ENCODE peak calls at places on chromosomes 1 and 21, in six cellular contexts. I is astrocyte, X is fibroblast of lung, L is lung, F is small intestine, J is aorta. N is an unnamed sample. For H3K4me1, the result is how much of the 10 kb centered on the place peaks cover.

GRCh38 chr1:9146156-9146555 is 17.3 kb upstream of the GPR157 start:
- DNase-seq in I (no peak), X (no peak), L (no peak), F (no peak), J (no peak), N (no peak)

GRCh38 chr1:50570064-50570463 is 146.8 kb upstream of the DMRTA2 start:
- DNase-seq in I (peak), X (peak), L (no peak), F (no peak), J (no peak), N (no peak)

GRCh38 chr1:178774263-178774662 is 49.2 kb downstream of the RALGPS2 start:
- DNase-seq in I (no peak), X (peak), L (no peak), F (peak), J (no peak), N (no peak)

GRCh38 chr21:39461419-39461818 is 9.6 kb downstream of the SH3BGR start:
- DNase-seq in I (no peak), X (no peak), L (no peak), F (no peak), J (no peak), N (no peak)

GRCh38 chr1:15417365-15417934 is 7.8 kb downstream of the EFHD2 start:
- DNase-seq in I (peak), X (peak), L (peak), F (peak), J (no peak), N (no peak)

GRCh38 chr1:170520601-170521000 is 11.4 kb upstream of the GORAB start:
- DNase-seq in I (no peak), X (peak), L (no peak), F (no peak), J (no peak), N (no peak)

GRCh38 chr1:36856126-36856525 is 178.2 kb downstream of the GRIK3 start:
- DNase-seq in I (no peak), X (no peak), L (no peak), F (peak), J (no peak), N (no peak)

GRCh38 chr1:223460566-223461189 is 67.5 kb downstream of the CCDC185 start:
- DNase-seq in I (no peak), X (no peak), L (no peak), F (no peak), J (no peak), N (no peak)

GRCh38 chr1:203649551-203650011 is 22.9 kb downstream of the ATP2B4 start:
- DNase-seq in I (no peak), X (no peak), L (no peak), F (no peak), J (no peak), N (no peak)

GRCh38 chr1:162023181-162023546 is 505 bp downstream of the OLFML2B start:
- DNase-seq in I (no peak), X (no peak), L (no peak), F (no peak), J (no peak), N (no peak)

GRCh38 chr1:218374401-218374848 is 29.3 kb downstream of the TGFB2 start:
- DNase-seq in I (no peak), X (peak), L (no peak), F (no peak), J (no peak), N (no peak)

GRCh38 chr1:18918417-18918816 is 16.1 kb upstream of the ALDH4A1 start:
- DNase-seq in I (no peak), X (no peak), L (no peak), F (no peak), J (no peak), N (no peak)

GRCh38 chr1:42240964-42241755 is 76.6 kb upstream of the GUCA2A start:
- DNase-seq in I (peak), X (peak), L (no peak), F (no peak), J (no peak), N (no peak)

GRCh38 chr1:180881806-180882509 is 30.7 kb upstream of the KIAA1614 start:
- DNase-seq in I (peak), X (peak), L (no peak), F (peak), J (no peak), N (no peak)

GRCh38 chr21:26840206-26840605 is 5.0 kb downstream of the ADAMTS1 start:
- DNase-seq in I (no peak), X (no peak), L (no peak), F (no peak), J (peak), N (no peak)

GRCh38 chr21:33451634-33452071 is 28.1 kb downstream of the TMEM50B start:
- DNase-seq in I (no peak), X (peak), L (no peak), F (peak), J (no peak), N (no peak)

GRCh38 chr1:33255347-33256311 is 663 bp upstream of the ZNF362 start:
- DNase-seq in I (peak), X (peak), L (peak), F (peak), J (peak), N (peak)

GRCh38 chr1:168320149-168320548 is 39.5 kb downstream of the TBX19 start:
- DNase-seq in I (no peak), X (no peak), L (no peak), F (peak), J (no peak), N (no peak)

GRCh38 chr1:84540759-84541158 is 33.5 kb downstream of the CTBS start:
- DNase-seq in I (no peak), X (no peak), L (no peak), F (no peak), J (no peak), N (no peak)

GRCh38 chr1:146007048-146007784 is 10.8 kb upstream of the TXNIP start:
- DNase-seq in I (peak), X (peak), L (peak), F (peak), J (no peak), N (no peak)

GRCh38 chr1:40306296-40306695 is 10.8 kb downstream of the COL9A2 start:
- DNase-seq in I (no peak), X (no peak), L (no peak), F (no peak), J (no peak), N (peak)

GRCh38 chr1:182087951-182088350 is 26.4 kb upstream of the ZNF648 start:
- DNase-seq in I (no peak), X (no peak), L (no peak), F (no peak), J (no peak), N (no peak)

GRCh38 chr1:185663332-185663731 is 70.9 kb upstream of the HMCN1 start:
- DNase-seq in I (no peak), X (no peak), L (no peak), F (no peak), J (no peak), N (no peak)

GRCh38 chr1:200262326-200262965 is 147.4 kb downstream of the ZNF281 start:
- DNase-seq in I (no peak), X (no peak), L (no peak), F (no peak), J (no peak), N (no peak)

GRCh38 chr1:17551755-17552234 is 12.3 kb downstream of the ARHGEF10L start:
- DNase-seq in I (no peak), X (peak), L (no peak), F (no peak), J (peak), N (no peak)

GRCh38 chr1:234437423-234438171 is 41.4 kb downstream of the TARBP1 start:
- DNase-seq in I (peak), X (peak), L (no peak), F (peak), J (no peak), N (no peak)

GRCh38 chr1:234102591-234102990 is 198.1 kb downstream of the SLC35F3 start:
- DNase-seq in I (peak), X (peak), L (no peak), F (no peak), J (no peak), N (no peak)

GRCh38 chr1:1004780-1005697 is 5.1 kb upstream of the HES4 start:
- DNase-seq in I (no peak), X (peak), L (peak), F (peak), J (no peak), N (no peak)

GRCh38 chr1:14543191-14543849 is 55.2 kb upstream of the KAZN start:
- DNase-seq in I (peak), X (peak), L (no peak), F (no peak), J (no peak), N (no peak)

GRCh38 chr1:244212219-244212618 is 161.1 kb downstream of the ZBTB18 start:
- DNase-seq in I (no peak), X (no peak), L (no peak), F (no peak), J (no peak), N (no peak)

GRCh38 chr1:2241820-2242219 is 13.7 kb downstream of the SKI start:
- DNase-seq in I (no peak), X (no peak), L (no peak), F (no peak), J (no peak), N (no peak)
- H3K4me1 ChIP-seq in I (under half), X (under half), L (half or more), F (under half), J (under half), N (under half)

GRCh38 chr1:172238969-172239368 is 181.5 kb upstream of the C1orf105 start:
- DNase-seq in I (no peak), X (no peak), L (no peak), F (no peak), J (no peak), N (no peak)
- H3K4me3 ChIP-seq in I (no peak), X (no peak), L (no peak), F (no peak), J (no peak), N (no peak)

GRCh38 chr21:37603129-37603528 is 236.6 kb downstream of the DYRK1A start:
- DNase-seq in I (no peak), X (no peak), L (no peak), F (no peak), J (no peak), N (no peak)

GRCh38 chr21:37607081-37607480 is 240.5 kb downstream of the DYRK1A start:
- DNase-seq in I (no peak), X (no peak), L (no peak), F (no peak), J (no peak), N (no peak)

GRCh38 chr21:37601915-37602314 is 235.3 kb downstream of the DYRK1A start:
- DNase-seq in I (no peak), X (no peak), L (no peak), F (no peak), J (no peak), N (no peak)

GRCh38 chr21:37605006-37605405 is 238.4 kb downstream of the DYRK1A start:
- DNase-seq in I (no peak), X (no peak), L (no peak), F (no peak), J (no peak), N (no peak)

DNA sequence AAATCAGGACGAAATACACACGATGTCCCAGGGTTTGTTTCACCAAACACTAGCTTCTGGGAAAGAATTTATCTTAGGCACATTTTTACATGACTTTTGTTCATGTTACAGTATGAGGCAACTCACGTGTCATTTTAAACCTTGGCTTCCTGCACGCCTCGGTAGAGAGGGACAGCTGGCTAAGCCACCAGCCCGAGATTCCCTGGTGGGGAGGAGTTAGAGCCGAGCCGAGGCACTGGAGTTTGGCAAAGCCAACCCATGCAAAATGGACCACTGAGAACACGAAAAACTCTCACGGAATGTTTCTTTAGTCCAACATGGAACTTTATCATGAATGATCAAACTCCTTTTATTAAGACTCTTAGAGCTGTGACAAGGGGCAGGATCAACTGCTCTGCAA is 240.0 kb downstream of the DYRK1A start:
- DNase-seq in I (no peak), X (no peak), L (no peak), F (no peak), J (no peak), N (no peak)
- H3K4me1 ChIP-seq in I (under half), X (under half), L (under half), F (under half), J (under half), N (under half)

GRCh38 chr1:78840447-78841251 is 165.9 kb downstream of the ADGRL4 start:
- DNase-seq in I (peak), X (peak), L (no peak), F (no peak), J (no peak), N (no peak)

GRCh38 chr1:78839704-78840277 is 166.7 kb downstream of the ADGRL4 start:
- DNase-seq in I (no peak), X (peak), L (no peak), F (peak), J (no peak), N (no peak)

GRCh38 chr1:78843111-78843908 is 163.2 kb downstream of the ADGRL4 start:
- DNase-seq in I (peak), X (peak), L (no peak), F (no peak), J (no peak), N (no peak)
- H3K4me3 ChIP-seq in I (no peak), X (no peak), L (no peak), F (no peak), J (no peak), N (no peak)

GRCh38 chr1:109626682-109627408 is 7.2 kb downstream of the AMPD2 start:
- DNase-seq in I (no peak), X (no peak), L (peak), F (no peak), J (no peak), N (no peak)
- H3K4me1 ChIP-seq in I (under half), X (under half), L (under half), F (under half), J (under half), N (under half)